ENCODE peak calls at places on chromosomes 5 and 9, in six cellular contexts. F is hepatocyte, A is neural progenitor cell, I is MM.1S, G is PC-3, J is mammary epithelial cell. U is an unnamed sample. For H3K4me1, the result is how much of the 10 kb centered on the place peaks cover.

GRCh38 chr9:107569171-107569570 is 79.6 kb upstream of the KLF4 start:
- DNase-seq in G (peak), F (no peak), A (no peak), I (no peak), J (no peak), U (peak)

GRCh38 chr9:111474385-111474784 is 9.8 kb downstream of the ECPAS start:
- DNase-seq in F (no peak), A (peak), G (no peak), I (no peak), J (no peak), U (no peak)

GRCh38 chr9:120985759-120986353 is 59.3 kb upstream of the TRAF1 start:
- DNase-seq in F (peak), G (peak), I (peak), J (peak), A (peak), U (peak)

GRCh38 chr9:105103776-105104175 is 140.7 kb upstream of the SLC44A1 start:
- DNase-seq in G (peak), F (no peak), I (no peak), J (peak), A (no peak), U (peak)

GRCh38 chr5:60844429-60844890 is 391 bp upstream of the ELOVL7 start:
- DNase-seq in G (no peak), A (no peak), J (peak), F (no peak), I (no peak), U (peak)

GRCh38 chr5:15938961-15939360 is 240.6 kb downstream of the MARCHF11 start:
- DNase-seq in A (no peak), I (no peak), J (peak), F (no peak), G (peak), U (no peak)

GRCh38 chr5:76196457-76196856 is 113.3 kb downstream of the SV2C start:
- DNase-seq in F (no peak), G (no peak), A (no peak), J (no peak), I (no peak), U (no peak)

GRCh38 chr5:97181856-97182545 is 1.0 kb downstream of the RIOK2 start:
- DNase-seq in J (peak), A (no peak), F (no peak), I (no peak), G (no peak), U (peak)

GRCh38 chr9:127714916-127715442 is 484 bp downstream of the PTRH1 start:
- DNase-seq in I (peak), F (peak), A (peak), G (no peak), J (peak), U (no peak)

GRCh38 chr9:7011395-7012067 is 253.8 kb downstream of the KDM4C start:
- DNase-seq in J (no peak), F (no peak), G (no peak), I (no peak), A (no peak), U (no peak)

GRCh38 chr5:111296570-111296969 is 72.4 kb downstream of the CAMK4 start:
- DNase-seq in F (no peak), J (no peak), G (no peak), A (no peak), I (no peak), U (no peak)

GRCh38 chr9:14462950-14463349 is 149.0 kb upstream of the NFIB start:
- DNase-seq in G (no peak), J (no peak), A (no peak), I (no peak), F (no peak), U (no peak)

GRCh38 chr5:77987331-77987730 is 211.2 kb upstream of the TBCA start:
- DNase-seq in F (no peak), J (no peak), G (no peak), I (no peak), A (peak), U (no peak)

GRCh38 chr9:38277601-38278200 is 114.8 kb upstream of the ALDH1B1 start:
- DNase-seq in F (no peak), G (peak), I (no peak), A (no peak), J (no peak), U (no peak)

GRCh38 chr5:24819841-24820240 is 175.1 kb upstream of the CDH10 start:
- DNase-seq in F (no peak), I (no peak), A (no peak), J (peak), G (no peak), U (no peak)

GRCh38 chr5:150513375-150514309 is 5.7 kb downstream of the NDST1 start:
- DNase-seq in J (no peak), F (no peak), I (no peak), G (no peak), A (no peak), U (peak)

GRCh38 chr5:82622205-82622604 is 344.1 kb upstream of the RPS23 start:
- DNase-seq in F (no peak), A (no peak), J (no peak), G (no peak), I (no peak), U (no peak)

GRCh38 chr9:89631381-89631780 is 26.6 kb downstream of the GADD45G start:
- DNase-seq in I (no peak), F (no peak), J (no peak), G (no peak), A (no peak), U (no peak)

GRCh38 chr9:20620658-20621552 is 1.4 kb downstream of the MLLT3 start:
- DNase-seq in J (peak), I (no peak), A (peak), G (peak), F (peak), U (no peak)

DNA sequence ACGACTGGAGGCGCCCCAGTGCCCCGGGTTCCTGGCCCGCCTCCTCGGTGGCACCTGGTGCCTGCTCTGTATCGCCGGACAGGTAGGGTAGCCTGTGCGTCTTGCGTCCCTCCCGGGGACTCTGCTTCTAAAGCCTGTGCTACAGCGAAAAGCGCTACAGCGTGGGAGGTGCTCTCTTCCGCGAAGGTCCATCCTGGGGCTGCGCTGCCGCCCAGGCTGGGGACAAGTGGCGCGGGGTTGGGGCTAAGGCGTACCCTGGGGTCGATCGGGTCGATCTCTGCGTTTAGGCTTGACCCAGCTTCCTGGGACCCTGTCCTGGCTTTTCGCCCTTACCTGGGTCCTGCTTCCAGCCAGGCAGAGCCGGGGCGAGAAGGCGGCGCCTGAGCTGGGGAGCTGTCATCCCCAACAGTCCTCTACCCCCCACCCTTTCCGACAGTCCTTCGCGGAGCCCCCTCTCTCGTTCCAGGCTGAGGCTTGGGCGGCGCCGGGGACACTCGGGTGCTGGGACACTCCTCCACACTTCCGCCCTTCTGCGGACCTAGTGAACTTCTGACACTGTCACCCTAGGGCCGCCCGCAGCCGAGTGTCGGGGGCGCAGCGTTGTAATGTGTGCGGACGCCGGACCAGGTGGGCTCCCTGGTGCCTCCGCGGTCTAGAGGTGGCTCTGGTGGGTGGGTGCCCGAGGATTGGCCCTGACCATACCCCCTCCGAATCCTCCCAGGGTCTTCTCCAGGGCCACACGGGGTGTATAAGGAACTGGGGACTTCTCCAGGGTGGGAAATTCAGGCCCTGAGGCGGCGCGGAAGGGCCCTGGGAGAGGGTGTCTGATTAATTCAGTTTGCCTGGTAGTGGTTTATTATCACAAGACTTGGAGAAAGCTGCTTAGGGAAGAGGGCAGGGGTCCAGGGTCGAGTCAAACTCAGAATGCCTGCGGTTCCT is 328.2 kb downstream of the SH3GL2 start:
- DNase-seq in A (peak), F (peak), G (no peak), I (no peak), J (no peak), U (no peak)
- H2AFZ ChIP-seq in A (peak), F (peak), G (no peak), I (no peak), J (no peak), U (no peak)

DNA sequence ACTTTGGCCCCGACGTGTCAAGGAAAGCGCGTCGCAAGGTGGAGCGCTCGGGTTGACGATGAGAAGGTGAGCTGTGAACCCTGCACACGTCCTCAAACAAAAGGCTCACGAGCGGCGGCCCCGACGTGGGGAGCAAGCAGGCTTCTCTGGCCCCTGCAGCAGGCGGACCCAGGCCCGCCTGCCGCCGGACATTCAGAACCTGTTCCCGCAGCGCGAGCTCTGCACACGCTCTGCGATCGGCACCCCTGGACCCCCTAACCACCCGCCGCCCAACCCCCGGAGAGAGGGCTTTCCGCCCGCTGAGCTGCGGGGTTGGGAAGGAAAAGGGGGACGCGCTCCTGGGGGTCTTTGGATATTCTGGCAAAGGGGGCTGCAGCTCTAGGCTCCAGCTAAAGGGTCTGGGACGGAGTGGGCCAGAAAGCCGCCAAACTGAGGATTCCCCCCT is 1.2 kb downstream of the FBN2 start:
- DNase-seq in A (peak), F (peak), J (no peak), G (no peak), I (no peak), U (no peak)
- TF ChIP-seq EZH2 in A (no peak), F (peak), J (no peak), G (no peak), I (no peak), U (no peak)

GRCh38 chr9:78209127-78209526 is 26.7 kb upstream of the CEP78 start:
- DNase-seq in I (no peak), F (no peak), J (no peak), A (no peak), G (no peak), U (no peak)
- H3K4me1 ChIP-seq in I (under half), F (under half), J (under half), A (under half), G (under half), U (under half)

GRCh38 chr9:96236854-96237545 is 65.0 kb downstream of the HSD17B3 start:
- DNase-seq in A (peak), F (no peak), J (no peak), G (no peak), I (no peak), U (no peak)

GRCh38 chr9:96232164-96232538 is 69.8 kb downstream of the HSD17B3 start:
- DNase-seq in J (no peak), G (no peak), I (no peak), A (no peak), F (no peak), U (no peak)

GRCh38 chr9:96230002-96230401 is 72.0 kb downstream of the HSD17B3 start:
- DNase-seq in F (no peak), J (no peak), G (peak), A (no peak), I (no peak), U (no peak)

DNA sequence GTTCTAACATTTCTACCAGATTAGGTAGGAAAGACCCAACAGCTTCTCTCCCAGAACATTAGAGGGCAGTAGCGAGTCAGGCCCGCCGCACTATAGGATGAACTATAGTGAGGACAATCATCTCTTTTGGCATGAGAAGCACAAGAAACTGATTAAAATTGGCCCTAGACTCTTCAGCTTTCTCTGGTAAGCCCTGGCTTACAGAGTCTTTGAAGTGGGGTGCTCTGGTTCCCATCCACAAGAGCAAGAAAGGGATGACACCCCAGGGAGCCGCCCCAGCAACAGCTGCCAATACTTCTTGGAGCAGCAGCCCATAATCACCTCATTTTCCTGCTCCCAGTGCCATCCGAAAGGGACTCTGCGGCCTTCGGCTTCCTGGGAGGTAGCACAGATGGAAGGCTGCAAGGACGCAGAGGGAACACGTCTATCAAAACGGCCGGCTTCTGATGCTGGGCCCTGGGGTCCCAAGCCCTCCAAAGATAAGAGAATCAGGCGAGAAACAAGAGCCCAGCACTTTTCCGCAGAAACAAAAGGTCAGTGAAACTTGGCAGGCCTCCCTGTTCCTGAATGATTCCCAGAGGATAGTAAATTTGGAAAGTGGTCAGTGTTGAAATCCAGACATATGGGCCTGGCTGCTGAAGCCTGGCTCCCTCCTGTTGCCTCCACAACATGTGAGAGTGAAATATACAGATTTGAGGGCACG is 69.3 kb downstream of the HSD17B3 start:
- DNase-seq in J (peak), A (peak), I (peak), F (peak), G (peak), U (peak)
- H2AFZ ChIP-seq in J (no peak), A (peak), I (no peak), F (no peak), G (no peak), U (no peak)

GRCh38 chr9:116153765-116154333 is at the start of gene PAPPA:
- DNase-seq in A (no peak), G (no peak), I (no peak), F (peak), J (no peak), U (no peak)
- TF ChIP-seq EZH2 in A (no peak), G (no peak), I (no peak), F (no peak), J (no peak), U (no peak)